ENCODE peak calls at places on chromosomes 13 and 19, in four cellular contexts. One of them, this sample, is unnamed.
A peak's percentile ranks its signal among the peaks of the same experiment; 100 is the strongest.

GRCh38 chr19:56124578-56124977 is 3.5 kb upstream of the ZNF787 start:
- DNase-seq in breast epithelium: no peak
- DNase-seq in GM23338: no peak
- DNase-seq in GM12892: no peak
- DNase-seq in this sample: no peak

GRCh38 chr13:94128430-94128829 is 351.1 kb downstream of the DCT start:
- DNase-seq in GM23338: no peak
- DNase-seq in GM12892: no peak
- DNase-seq in breast epithelium: no peak
- DNase-seq in this sample: no peak

GRCh38 chr19:37217533-37217854 is 520 bp upstream of the ZNF383 start:
- DNase-seq in breast epithelium: no peak
- DNase-seq in GM12892: peak; percentile 70
- DNase-seq in GM23338: no peak
- DNase-seq in this sample: no peak

GRCh38 chr13:97423300-97424045 is 10.5 kb upstream of the RAP2A start:
- DNase-seq in GM12892: no peak
- DNase-seq in breast epithelium: no peak
- DNase-seq in GM23338: no peak
- DNase-seq in this sample: no peak

GRCh38 chr19:48645652-48646191 is at the start of gene CA11:
- DNase-seq in GM12892: no peak
- DNase-seq in GM23338: peak; percentile 68
- DNase-seq in breast epithelium: no peak
- DNase-seq in this sample: no peak

GRCh38 chr13:29946093-29946492 is 95.7 kb upstream of the UBL3 start:
- DNase-seq in GM23338: no peak
- DNase-seq in breast epithelium: no peak
- DNase-seq in GM12892: no peak
- DNase-seq in this sample: no peak

GRCh38 chr13:114155320-114155719 is 22.9 kb upstream of the RASA3 start:
- DNase-seq in breast epithelium: no peak
- DNase-seq in GM23338: no peak
- DNase-seq in GM12892: no peak
- DNase-seq in this sample: no peak

GRCh38 chr19:53013621-53014020 is at the start of gene ERVV-1:
- DNase-seq in GM12892: no peak
- DNase-seq in breast epithelium: no peak
- DNase-seq in GM23338: no peak
- DNase-seq in this sample: no peak

GRCh38 chr19:51456541-51457290 is 1.5 kb downstream of the SIGLEC8 start:
- DNase-seq in breast epithelium: no peak
- DNase-seq in GM12892: no peak
- DNase-seq in GM23338: no peak
- DNase-seq in this sample: no peak

GRCh38 chr19:4740092-4740491 is 16.4 kb upstream of the DPP9 start:
- DNase-seq in GM12892: no peak
- DNase-seq in GM23338: no peak
- DNase-seq in breast epithelium: no peak
- DNase-seq in this sample: no peak

GRCh38 chr19:19647037-19647835 is 3.8 kb upstream of the GMIP start:
- DNase-seq in breast epithelium: no peak
- DNase-seq in GM12892: no peak
- DNase-seq in GM23338: no peak
- DNase-seq in this sample: no peak

GRCh38 chr13:45953082-45953481 is 99.5 kb downstream of the ZC3H13 start:
- DNase-seq in GM23338: peak; percentile 53
- DNase-seq in GM12892: no peak
- DNase-seq in breast epithelium: no peak
- DNase-seq in this sample: no peak

GRCh38 chr19:55642153-55643002 is 1.1 kb upstream of the ZNF581 start:
- DNase-seq in GM23338: no peak
- DNase-seq in GM12892: no peak
- DNase-seq in breast epithelium: no peak
- DNase-seq in this sample: no peak

GRCh38 chr13:52786747-52787146 is 47.1 kb upstream of the CNMD start:
- DNase-seq in GM23338: no peak
- DNase-seq in GM12892: no peak
- DNase-seq in breast epithelium: no peak
- DNase-seq in this sample: no peak

GRCh38 chr19:48443731-48444128 is 2.1 kb upstream of the GRWD1 start:
- DNase-seq in breast epithelium: no peak
- DNase-seq in GM23338: peak; percentile 31
- DNase-seq in GM12892: no peak
- DNase-seq in this sample: no peak

GRCh38 chr13:45368571-45368970 is 27.6 kb upstream of the TPT1 start:
- DNase-seq in GM12892: no peak
- DNase-seq in breast epithelium: no peak
- DNase-seq in GM23338: no peak
- DNase-seq in this sample: no peak

GRCh38 chr13:106967391-106967790 is 399.5 kb upstream of the ARGLU1 start:
- DNase-seq in GM12892: no peak
- DNase-seq in breast epithelium: no peak
- DNase-seq in GM23338: no peak
- DNase-seq in this sample: no peak

GRCh38 chr19:7069904-7070226 is 362 bp downstream of the ZNF557 start:
- DNase-seq in GM23338: no peak
- DNase-seq in breast epithelium: no peak
- DNase-seq in GM12892: no peak
- DNase-seq in this sample: no peak

GRCh38 chr19:13554506-13555235 is 48.4 kb upstream of the CACNA1A start:
- DNase-seq in GM23338: no peak
- DNase-seq in breast epithelium: no peak
- DNase-seq in GM12892: no peak
- DNase-seq in this sample: no peak

GRCh38 chr19:7873304-7874079 is 698 bp downstream of the PRR36 start:
- DNase-seq in GM12892: no peak
- DNase-seq in GM23338: peak; percentile 48
- DNase-seq in breast epithelium: no peak
- DNase-seq in this sample: peak; percentile 78

GRCh38 chr19:19372656-19373416 is 32.6 kb upstream of the GATAD2A start:
- DNase-seq in GM12892: no peak
- DNase-seq in GM23338: peak; percentile 65
- DNase-seq in breast epithelium: no peak
- DNase-seq in this sample: peak; percentile 92

GRCh38 chr19:10773969-10774368 is 56.1 kb downstream of the DNM2 start:
- DNase-seq in breast epithelium: no peak
- DNase-seq in GM23338: no peak
- DNase-seq in GM12892: no peak
- DNase-seq in this sample: no peak

GRCh38 chr19:4970558-4971423 is 1.9 kb downstream of the KDM4B start:
- DNase-seq in breast epithelium: no peak
- DNase-seq in GM23338: peak; percentile 40
- DNase-seq in GM12892: no peak
- DNase-seq in this sample: peak; percentile 70

GRCh38 chr19:1933245-1933644 is 7.7 kb upstream of the CSNK1G2 start:
- DNase-seq in GM23338: no peak
- DNase-seq in GM12892: no peak
- DNase-seq in breast epithelium: no peak
- DNase-seq in this sample: no peak

GRCh38 chr19:1932395-1932794 is 8.6 kb upstream of the CSNK1G2 start:
- DNase-seq in GM12892: no peak
- DNase-seq in GM23338: no peak
- DNase-seq in breast epithelium: no peak
- DNase-seq in this sample: no peak

GRCh38 chr19:1931445-1931844 is 9.5 kb upstream of the CSNK1G2 start:
- DNase-seq in GM23338: no peak
- DNase-seq in breast epithelium: no peak
- DNase-seq in GM12892: no peak
- DNase-seq in this sample: no peak

GRCh38 chr19:1925544-1925943 is 15.4 kb upstream of the CSNK1G2 start:
- DNase-seq in GM23338: no peak
- DNase-seq in GM12892: no peak
- DNase-seq in breast epithelium: no peak
- DNase-seq in this sample: no peak

GRCh38 chr19:1929051-1929742 is 11.8 kb upstream of the CSNK1G2 start:
- DNase-seq in GM23338: peak; percentile 89
- DNase-seq in GM12892: peak; percentile 95
- DNase-seq in breast epithelium: peak; percentile 66
- DNase-seq in this sample: peak; percentile 89
- TF ChIP-seq POLR2AphosphoS5 in GM23338: no peak
- TF ChIP-seq POLR2AphosphoS5 in GM12892: no peak
- TF ChIP-seq POLR2AphosphoS5 in breast epithelium: no peak
- TF ChIP-seq POLR2AphosphoS5 in this sample: no peak

GRCh38 chr19:18001837-18002345 is 6.1 kb upstream of the ARRDC2 start:
- DNase-seq in breast epithelium: no peak
- DNase-seq in GM23338: no peak
- DNase-seq in GM12892: no peak
- DNase-seq in this sample: no peak

GRCh38 chr19:18002347-18002850 is 5.6 kb upstream of the ARRDC2 start:
- DNase-seq in GM23338: no peak
- DNase-seq in GM12892: no peak
- DNase-seq in breast epithelium: no peak
- DNase-seq in this sample: no peak

GRCh38 chr19:17999685-18000479 is 8.1 kb upstream of the ARRDC2 start:
- DNase-seq in GM23338: no peak
- DNase-seq in breast epithelium: no peak
- DNase-seq in GM12892: no peak
- DNase-seq in this sample: no peak

GRCh38 chr19:18000480-18000980 is 7.4 kb upstream of the ARRDC2 start:
- DNase-seq in GM12892: no peak
- DNase-seq in breast epithelium: no peak
- DNase-seq in GM23338: no peak
- DNase-seq in this sample: no peak

GRCh38 chr19:18000981-18001836 is 6.8 kb upstream of the ARRDC2 start:
- DNase-seq in breast epithelium: peak; percentile 89
- DNase-seq in GM12892: peak; percentile 83
- DNase-seq in GM23338: peak; percentile 87
- DNase-seq in this sample: peak; percentile 97
- TF ChIP-seq POLR2AphosphoS5 in breast epithelium: peak; percentile 82
- TF ChIP-seq POLR2AphosphoS5 in GM12892: peak; percentile 17
- TF ChIP-seq POLR2AphosphoS5 in GM23338: peak; percentile 43
- TF ChIP-seq POLR2AphosphoS5 in this sample: peak; percentile 79

GRCh38 chr13:112961457-112962369 is 7.3 kb upstream of the MCF2L start:
- DNase-seq in GM12892: no peak
- DNase-seq in breast epithelium: no peak
- DNase-seq in GM23338: no peak
- DNase-seq in this sample: no peak

GRCh38 chr13:112965103-112965502 is 3.9 kb upstream of the MCF2L start:
- DNase-seq in GM23338: no peak
- DNase-seq in breast epithelium: no peak
- DNase-seq in GM12892: no peak
- DNase-seq in this sample: no peak

GRCh38 chr13:112963641-112964040 is 5.4 kb upstream of the MCF2L start:
- DNase-seq in GM12892: no peak
- DNase-seq in breast epithelium: no peak
- DNase-seq in GM23338: no peak
- DNase-seq in this sample: no peak

GRCh38 chr13:112962396-112962795 is 6.6 kb upstream of the MCF2L start:
- DNase-seq in breast epithelium: no peak
- DNase-seq in GM12892: no peak
- DNase-seq in GM23338: no peak
- DNase-seq in this sample: no peak

DNA sequence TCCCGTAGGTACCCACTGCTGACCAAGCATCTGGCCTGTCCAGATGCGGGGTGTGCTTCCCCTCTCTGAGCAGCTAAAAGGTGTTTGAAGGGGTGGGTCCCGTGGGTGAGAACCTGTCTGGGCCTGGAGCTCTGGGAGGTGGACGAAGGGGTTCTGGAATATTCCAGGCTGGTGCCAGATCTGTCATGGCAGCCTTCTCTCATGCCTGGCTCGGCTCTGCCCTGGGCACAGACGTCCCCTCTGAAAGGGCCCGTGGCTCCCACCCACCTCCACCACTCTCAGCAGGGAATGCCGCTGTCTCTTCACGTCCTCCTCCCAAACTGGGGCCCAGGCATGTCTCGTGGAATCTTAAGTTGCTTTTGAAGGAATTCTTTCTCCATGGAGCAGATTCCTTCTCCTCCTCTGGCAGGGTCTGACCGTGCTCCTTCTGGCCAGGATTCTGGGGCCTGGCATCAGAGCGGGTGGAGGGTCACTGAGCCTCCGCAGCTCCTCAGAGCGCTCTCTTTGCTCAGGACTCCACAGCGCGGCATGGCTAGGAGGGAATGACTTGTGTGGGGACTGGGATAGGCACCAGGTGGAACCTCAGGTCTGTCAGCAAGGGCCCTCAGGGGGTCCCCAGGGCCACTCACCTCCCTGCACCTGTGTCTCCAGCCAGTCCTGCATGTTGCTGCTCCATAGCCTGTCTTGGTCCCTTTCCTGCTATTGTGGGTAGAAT is 5.9 kb upstream of the MCF2L start:
- DNase-seq in GM23338: no peak
- DNase-seq in GM12892: no peak
- DNase-seq in breast epithelium: no peak
- DNase-seq in this sample: no peak
- TF ChIP-seq POLR2AphosphoS5 in GM23338: no peak
- TF ChIP-seq POLR2AphosphoS5 in GM12892: no peak
- TF ChIP-seq POLR2AphosphoS5 in breast epithelium: no peak
- TF ChIP-seq POLR2AphosphoS5 in this sample: no peak

GRCh38 chr19:17553256-17553655 is 2.2 kb upstream of the COLGALT1 start:
- DNase-seq in breast epithelium: peak; percentile 52
- DNase-seq in GM12892: no peak
- DNase-seq in GM23338: peak; percentile 45
- DNase-seq in this sample: no peak
- TF ChIP-seq POLR2AphosphoS5 in breast epithelium: peak; percentile 61
- TF ChIP-seq POLR2AphosphoS5 in GM12892: no peak
- TF ChIP-seq POLR2AphosphoS5 in GM23338: no peak
- TF ChIP-seq POLR2AphosphoS5 in this sample: peak; percentile 78

DNA sequence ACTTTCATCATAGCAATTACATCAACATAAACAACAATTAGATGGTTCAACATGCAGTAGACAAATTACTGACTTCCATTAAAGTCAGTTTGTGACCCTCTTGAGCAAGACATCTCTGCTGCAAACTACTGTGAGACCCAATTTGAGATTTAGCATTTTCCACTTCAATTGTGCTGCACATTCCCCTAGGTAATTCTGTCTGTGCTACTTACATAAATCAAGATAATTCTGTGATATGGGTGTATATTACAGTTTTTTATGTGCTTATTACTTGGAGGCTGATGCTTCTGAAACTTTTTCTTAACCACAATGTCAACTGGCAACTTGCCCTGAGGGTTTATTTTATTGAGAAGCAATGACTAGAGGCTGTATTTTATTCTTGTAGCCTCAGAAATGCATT is 1714.4 kb downstream of the OLFM4 start:
- DNase-seq in breast epithelium: no peak
- DNase-seq in GM12892: no peak
- DNase-seq in GM23338: no peak
- DNase-seq in this sample: no peak
- TF ChIP-seq POLR2AphosphoS5 in breast epithelium: no peak
- TF ChIP-seq POLR2AphosphoS5 in GM12892: no peak
- TF ChIP-seq POLR2AphosphoS5 in GM23338: no peak
- TF ChIP-seq POLR2AphosphoS5 in this sample: no peak

GRCh38 chr19:38624822-38625221 is 5.8 kb downstream of the EIF3K start:
- DNase-seq in breast epithelium: no peak
- DNase-seq in GM23338: no peak
- DNase-seq in GM12892: no peak
- DNase-seq in this sample: no peak
- TF ChIP-seq POLR2AphosphoS5 in breast epithelium: no peak
- TF ChIP-seq POLR2AphosphoS5 in GM23338: no peak
- TF ChIP-seq POLR2AphosphoS5 in GM12892: no peak
- TF ChIP-seq POLR2AphosphoS5 in this sample: no peak

GRCh38 chr19:3407556-3408516 is 41.5 kb downstream of the NFIC start:
- DNase-seq in GM12892: no peak
- DNase-seq in GM23338: no peak
- DNase-seq in breast epithelium: no peak
- DNase-seq in this sample: no peak
- TF ChIP-seq POLR2AphosphoS5 in GM12892: no peak
- TF ChIP-seq POLR2AphosphoS5 in GM23338: no peak
- TF ChIP-seq POLR2AphosphoS5 in breast epithelium: no peak
- TF ChIP-seq POLR2AphosphoS5 in this sample: no peak